ENCODE peak calls at places on chromosome 20, in seven cellular contexts. V is stimulated activated CD4-positive, alpha-beta T cell treated with anti-CD3 and anti-CD28 coated beads, Interleukin-2, amount 100 ng/mL, for 48 hours; J is NCI-H69; T is ovary; R is activated CD4-positive, alpha-beta T cell treated with anti-CD3 and anti-CD28 coated beads for 36 hours; E is PC-3; B is CD4-positive, alpha-beta memory T cell. I is an unnamed sample.
A peak's percentile ranks its signal among the peaks of the same experiment; 100 is the strongest.

GRCh38 chr20:17651761-17652388 is 30.2 kb downstream of the RRBP1 start:
- DNase-seq in V (no peak), R (no peak), J (no peak), T (no peak), B (no peak), E (peak; percentile 62), I (no peak)

GRCh38 chr20:45890077-45890996 is 671 bp downstream of the NEURL2 start:
- DNase-seq in B (peak; percentile 63), R (peak; percentile 73), J (peak; percentile 73), V (peak; percentile 34), E (no peak), T (peak; percentile 89), I (peak; percentile 89)

GRCh38 chr20:2133318-2134183 is 31.9 kb downstream of the STK35 start:
- DNase-seq in E (peak; percentile 55), R (no peak), J (peak; percentile 88), V (no peak), B (no peak), T (no peak), I (no peak)

GRCh38 chr20:330233-331149 is 5.1 kb downstream of the SOX12 start:
- DNase-seq in E (peak; percentile 83), J (peak; percentile 76), R (peak; percentile 78), B (peak; percentile 60), T (peak; percentile 71), V (peak; percentile 37), I (peak; percentile 71)

GRCh38 chr20:17417221-17417620 is 114.0 kb downstream of the BFSP1 start:
- DNase-seq in T (no peak), B (no peak), R (no peak), J (peak; percentile 89), V (no peak), E (no peak), I (no peak)

GRCh38 chr20:38369387-38369786 is 23.1 kb downstream of the LBP start:
- DNase-seq in T (no peak), E (peak; percentile 16), B (no peak), J (no peak), R (no peak), V (no peak), I (no peak)

GRCh38 chr20:31474097-31474436 is 860 bp downstream of the DEFB124 start:
- DNase-seq in E (no peak), V (no peak), T (no peak), J (no peak), R (no peak), B (no peak), I (no peak)

GRCh38 chr20:37239026-37239451 is 22.6 kb downstream of the GHRH start:
- DNase-seq in B (no peak), R (no peak), T (no peak), J (peak; percentile 84), V (no peak), E (no peak), I (peak; percentile 20)